ENCODE peak calls at places on chromosomes 4 and X, in five cellular contexts. M, O, G, S and A are unnamed samples.

GRCh38 chr4:76802546-76803021 is 95.4 kb downstream of the SOWAHB start:
- DNase-seq in M (no peak), O (no peak), G (no peak), S (no peak), A (no peak)

GRCh38 chrX:1600406-1601050 is 9.1 kb downstream of the AKAP17A start:
- DNase-seq in M (no peak), O (no peak), G (no peak), S (no peak), A (no peak)

GRCh38 chr4:8238515-8239053 is 31.0 kb upstream of the HTRA3 start:
- DNase-seq in M (no peak), O (no peak), G (no peak), S (no peak), A (no peak)

GRCh38 chr4:76689079-76689817 is 208.7 kb downstream of the SOWAHB start:
- DNase-seq in M (no peak), O (peak; percentile 56), G (no peak), S (peak; percentile 11), A (no peak)

GRCh38 chrX:110408949-110409588 is 50.4 kb downstream of the RTL9 start:
- DNase-seq in M (no peak), O (no peak), G (no peak), S (no peak), A (no peak)

GRCh38 chr4:183417356-183417755 is 27.1 kb upstream of the CDKN2AIP start:
- DNase-seq in M (no peak), O (no peak), G (no peak), S (no peak), A (no peak)

GRCh38 chr4:55077577-55077976 is 47.8 kb downstream of the KDR start:
- DNase-seq in M (no peak), O (no peak), G (no peak), S (no peak), A (no peak)

GRCh38 chrX:123830309-123830708 is 29.5 kb upstream of the XIAP start:
- DNase-seq in M (no peak), O (peak; percentile 8), G (peak; percentile 27), S (no peak), A (no peak)

GRCh38 chr4:59240030-59240429 is 1960.1 kb upstream of the ADGRL3 start:
- DNase-seq in M (no peak), O (no peak), G (no peak), S (no peak), A (no peak)

GRCh38 chrX:115261148-115261547 is 27.3 kb upstream of the LRCH2 start:
- DNase-seq in M (no peak), O (no peak), G (no peak), S (no peak), A (no peak)

GRCh38 chrX:2385224-2385623 is 115.6 kb downstream of the DHRSX start:
- DNase-seq in M (no peak), O (no peak), G (peak; percentile 48), S (no peak), A (no peak)

GRCh38 chr4:39044364-39044946 is 12.2 kb upstream of the TMEM156 start:
- DNase-seq in M (peak; percentile 85), O (peak; percentile 22), G (peak; percentile 32), S (peak; percentile 97), A (peak; percentile 55)

GRCh38 chr4:53686521-53686920 is 95.2 kb upstream of the LNX1 start:
- DNase-seq in M (no peak), O (no peak), G (no peak), S (no peak), A (no peak)

GRCh38 chr4:103938488-103938887 is 218.7 kb upstream of the TACR3 start:
- DNase-seq in M (no peak), O (no peak), G (no peak), S (no peak), A (no peak)

GRCh38 chr4:54669831-54670230 is 12.1 kb downstream of the KIT start:
- DNase-seq in M (no peak), O (no peak), G (no peak), S (no peak), A (no peak)

GRCh38 chr4:124288706-124289486 is 423.6 kb downstream of the ANKRD50 start:
- DNase-seq in M (no peak), O (no peak), G (no peak), S (no peak), A (no peak)

GRCh38 chr4:147407261-147408045 is 73.4 kb upstream of the EDNRA start:
- DNase-seq in M (no peak), O (no peak), G (no peak), S (no peak), A (peak; percentile 8)

GRCh38 chr4:123631699-123632098 is 235.1 kb downstream of the SPRY1 start:
- DNase-seq in M (no peak), O (no peak), G (no peak), S (no peak), A (no peak)

GRCh38 chrX:40366661-40367060 is 214.1 kb upstream of the ATP6AP2 start:
- DNase-seq in M (no peak), O (no peak), G (no peak), S (no peak), A (no peak)

GRCh38 chrX:69424161-69424560 is 80.0 kb upstream of the NALF2 start:
- DNase-seq in M (no peak), O (no peak), G (no peak), S (no peak), A (no peak)

GRCh38 chrX:49930046-49930445 is 7.7 kb downstream of the CLCN5 start:
- DNase-seq in M (no peak), O (no peak), G (peak; percentile 16), S (no peak), A (no peak)

GRCh38 chr4:15811703-15812325 is 33.7 kb downstream of the CD38 start:
- DNase-seq in M (no peak), O (no peak), G (no peak), S (no peak), A (no peak)

GRCh38 chrX:42673411-42673810 is 104.6 kb downstream of the PPP1R2C start:
- DNase-seq in M (no peak), O (no peak), G (no peak), S (no peak), A (no peak)

GRCh38 chr4:149980941-149981340 is 97.3 kb upstream of the DCLK2 start:
- DNase-seq in M (peak; percentile 33), O (peak; percentile 19), G (no peak), S (peak; percentile 12), A (peak; percentile 39)

GRCh38 chr4:5635826-5636196 is 72.5 kb downstream of the EVC2 start:
- DNase-seq in M (no peak), O (no peak), G (peak; percentile 34), S (no peak), A (no peak)

GRCh38 chr4:54683616-54684346 is 26.0 kb downstream of the KIT start:
- DNase-seq in M (peak; percentile 60), O (no peak), G (no peak), S (peak; percentile 21), A (peak; percentile 21)